ENCODE peak calls at places on chromosomes 3 and 15, in four cellular contexts. One of them, this sample, is unnamed.

GRCh38 chr3:31077021-31077601 is 182.7 kb upstream of the GADL1 start:
- DNase-seq in HepG2: peak
- DNase-seq in H1: no peak
- DNase-seq in A549: peak
- DNase-seq in this sample: no peak

GRCh38 chr3:124346487-124346886 is 354.6 kb upstream of the ROPN1 start:
- DNase-seq in H1: no peak
- DNase-seq in HepG2: no peak
- DNase-seq in A549: no peak
- DNase-seq in this sample: no peak

GRCh38 chr3:8182904-8183303 is 318.7 kb upstream of the LMCD1 start:
- DNase-seq in H1: no peak
- DNase-seq in A549: no peak
- DNase-seq in HepG2: no peak
- DNase-seq in this sample: no peak

GRCh38 chr3:129461461-129462146 is 21.6 kb downstream of the IFT122 start:
- DNase-seq in HepG2: no peak
- DNase-seq in A549: no peak
- DNase-seq in H1: no peak
- DNase-seq in this sample: peak

GRCh38 chr3:12809435-12809834 is 13.0 kb downstream of the CAND2 start:
- DNase-seq in A549: no peak
- DNase-seq in H1: no peak
- DNase-seq in HepG2: no peak
- DNase-seq in this sample: no peak

GRCh38 chr3:129525341-129525968 is 3.0 kb upstream of the RHO start:
- DNase-seq in H1: no peak
- DNase-seq in HepG2: no peak
- DNase-seq in A549: no peak
- DNase-seq in this sample: no peak

GRCh38 chr3:44682182-44682896 is 30.1 kb upstream of the ZNF502 start:
- DNase-seq in A549: no peak
- DNase-seq in HepG2: no peak
- DNase-seq in H1: no peak
- DNase-seq in this sample: no peak

GRCh38 chr3:77726509-77726908 is 686.6 kb downstream of the ROBO2 start:
- DNase-seq in HepG2: no peak
- DNase-seq in A549: no peak
- DNase-seq in H1: no peak
- DNase-seq in this sample: no peak

GRCh38 chr3:129020691-129021090 is 19.6 kb downstream of the EFCC1 start:
- DNase-seq in A549: no peak
- DNase-seq in H1: no peak
- DNase-seq in HepG2: no peak
- DNase-seq in this sample: no peak

GRCh38 chr3:57727096-57727495 is 29.0 kb upstream of the SLMAP start:
- DNase-seq in H1: no peak
- DNase-seq in A549: no peak
- DNase-seq in HepG2: no peak
- DNase-seq in this sample: peak

GRCh38 chr3:14899993-14900618 is 47.3 kb upstream of the NR2C2 start:
- DNase-seq in A549: no peak
- DNase-seq in HepG2: peak
- DNase-seq in H1: no peak
- DNase-seq in this sample: no peak

GRCh38 chr15:60704129-60704528 is 225.2 kb upstream of the ICE2 start:
- DNase-seq in A549: no peak
- DNase-seq in H1: no peak
- DNase-seq in HepG2: no peak
- DNase-seq in this sample: no peak

GRCh38 chr3:142028174-142028833 is 121.0 kb downstream of the TFDP2 start:
- DNase-seq in A549: peak
- DNase-seq in HepG2: no peak
- DNase-seq in H1: no peak
- DNase-seq in this sample: peak

GRCh38 chr3:147002721-147003120 is 397.6 kb upstream of the PLSCR5 start:
- DNase-seq in HepG2: no peak
- DNase-seq in A549: no peak
- DNase-seq in H1: no peak
- DNase-seq in this sample: no peak

GRCh38 chr3:167742338-167742737 is 6.8 kb downstream of the SERPINI1 start:
- DNase-seq in HepG2: no peak
- DNase-seq in H1: no peak
- DNase-seq in A549: no peak
- DNase-seq in this sample: no peak

GRCh38 chr3:167739190-167739589 is 3.7 kb downstream of the SERPINI1 start:
- DNase-seq in HepG2: peak
- DNase-seq in A549: no peak
- DNase-seq in H1: no peak
- DNase-seq in this sample: no peak

GRCh38 chr3:167738037-167738436 is 2.5 kb downstream of the SERPINI1 start:
- DNase-seq in HepG2: no peak
- DNase-seq in H1: no peak
- DNase-seq in A549: no peak
- DNase-seq in this sample: no peak

GRCh38 chr3:167743799-167744198 is 8.3 kb downstream of the SERPINI1 start:
- DNase-seq in H1: no peak
- DNase-seq in HepG2: no peak
- DNase-seq in A549: no peak
- DNase-seq in this sample: no peak

DNA sequence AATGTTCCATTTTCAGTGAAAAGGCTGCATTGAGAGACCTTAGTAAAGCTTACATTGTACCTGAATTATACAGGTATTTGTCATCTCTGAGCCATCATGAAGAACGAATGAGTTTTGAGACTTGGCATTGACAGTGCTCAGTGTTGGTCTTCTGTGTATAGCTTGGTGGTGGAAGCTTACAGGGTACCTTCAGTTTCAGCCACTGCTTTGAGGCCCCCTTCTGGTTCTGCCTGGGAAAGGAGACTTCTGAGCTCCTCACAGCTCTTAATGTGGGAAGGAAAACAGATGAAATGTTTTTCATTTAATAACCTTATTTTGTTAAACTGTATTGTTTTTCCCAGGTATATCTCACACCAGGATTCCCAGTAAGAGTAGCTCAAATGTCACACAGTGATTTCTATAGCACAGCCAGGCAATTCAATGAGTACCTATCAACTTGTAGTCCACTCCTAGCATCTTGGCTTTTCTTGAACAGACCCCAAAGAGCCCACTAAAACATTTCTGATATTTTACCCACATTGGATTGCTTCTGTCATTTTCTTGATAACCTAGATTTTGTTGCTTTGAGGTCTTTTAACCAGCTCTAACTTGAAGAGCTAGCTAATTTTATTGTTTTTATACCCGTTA is 5.6 kb downstream of the SERPINI1 start:
- DNase-seq in HepG2: peak
- DNase-seq in A549: peak
- DNase-seq in H1: no peak
- DNase-seq in this sample: peak
- TF ChIP-seq CHD2 in HepG2: no peak
- TF ChIP-seq CHD2 in A549: no peak
- TF ChIP-seq CHD2 in H1: no peak
- TF ChIP-seq CHD2 in this sample: no peak

GRCh38 chr3:197216914-197217313 is 81.5 kb downstream of the DLG1 start:
- DNase-seq in H1: no peak
- DNase-seq in HepG2: no peak
- DNase-seq in A549: no peak
- DNase-seq in this sample: no peak

GRCh38 chr3:197219627-197220026 is 78.8 kb downstream of the DLG1 start:
- DNase-seq in A549: no peak
- DNase-seq in HepG2: no peak
- DNase-seq in H1: no peak
- DNase-seq in this sample: no peak

GRCh38 chr3:197212290-197212689 is 86.1 kb downstream of the DLG1 start:
- DNase-seq in H1: no peak
- DNase-seq in HepG2: no peak
- DNase-seq in A549: no peak
- DNase-seq in this sample: no peak

GRCh38 chr3:197216169-197216860 is 82.1 kb downstream of the DLG1 start:
- DNase-seq in HepG2: no peak
- DNase-seq in H1: no peak
- DNase-seq in A549: peak
- DNase-seq in this sample: no peak
- TF ChIP-seq MAFK in HepG2: no peak
- TF ChIP-seq MAFK in H1: no peak
- TF ChIP-seq MAFK in A549: no peak
- TF ChIP-seq MAFK in this sample: no peak

DNA sequence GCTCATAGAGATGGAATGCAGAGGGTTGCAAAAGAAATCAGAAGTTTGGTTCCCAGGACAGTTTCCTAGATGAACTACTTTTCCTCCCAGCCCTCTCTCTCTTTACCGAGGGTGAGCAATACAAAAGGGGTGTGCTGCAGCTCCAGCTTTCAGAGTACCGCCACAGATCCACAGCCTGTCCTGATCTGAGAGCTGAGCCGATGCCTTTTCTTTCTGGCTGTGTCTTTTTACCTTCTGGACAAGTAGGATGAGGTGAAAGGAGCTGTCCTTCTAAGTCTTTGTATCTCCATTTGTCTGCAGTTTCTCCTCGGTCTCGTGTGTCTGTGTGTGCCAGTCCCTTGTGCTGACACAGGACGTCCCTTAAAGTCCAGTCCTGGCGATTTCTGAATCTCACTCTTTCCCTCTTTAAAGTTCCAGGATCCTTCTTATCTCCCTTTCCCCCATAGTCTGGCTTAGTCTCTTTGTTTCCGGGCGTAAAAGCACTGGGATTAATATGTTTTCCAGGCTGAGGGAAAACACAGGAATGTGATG is 545 bp downstream of the CCDC80 start:
- DNase-seq in H1: no peak
- DNase-seq in HepG2: no peak
- DNase-seq in A549: peak
- DNase-seq in this sample: no peak
- TF ChIP-seq CHD2 in H1: no peak
- TF ChIP-seq CHD2 in HepG2: no peak
- TF ChIP-seq CHD2 in A549: no peak
- TF ChIP-seq CHD2 in this sample: no peak

GRCh38 chr3:89278305-89278704 is 170.9 kb downstream of the EPHA3 start:
- DNase-seq in A549: no peak
- DNase-seq in HepG2: peak
- DNase-seq in H1: peak
- DNase-seq in this sample: no peak
- TF ChIP-seq MAFK in A549: no peak
- TF ChIP-seq MAFK in HepG2: no peak
- TF ChIP-seq MAFK in H1: no peak
- TF ChIP-seq MAFK in this sample: no peak

DNA sequence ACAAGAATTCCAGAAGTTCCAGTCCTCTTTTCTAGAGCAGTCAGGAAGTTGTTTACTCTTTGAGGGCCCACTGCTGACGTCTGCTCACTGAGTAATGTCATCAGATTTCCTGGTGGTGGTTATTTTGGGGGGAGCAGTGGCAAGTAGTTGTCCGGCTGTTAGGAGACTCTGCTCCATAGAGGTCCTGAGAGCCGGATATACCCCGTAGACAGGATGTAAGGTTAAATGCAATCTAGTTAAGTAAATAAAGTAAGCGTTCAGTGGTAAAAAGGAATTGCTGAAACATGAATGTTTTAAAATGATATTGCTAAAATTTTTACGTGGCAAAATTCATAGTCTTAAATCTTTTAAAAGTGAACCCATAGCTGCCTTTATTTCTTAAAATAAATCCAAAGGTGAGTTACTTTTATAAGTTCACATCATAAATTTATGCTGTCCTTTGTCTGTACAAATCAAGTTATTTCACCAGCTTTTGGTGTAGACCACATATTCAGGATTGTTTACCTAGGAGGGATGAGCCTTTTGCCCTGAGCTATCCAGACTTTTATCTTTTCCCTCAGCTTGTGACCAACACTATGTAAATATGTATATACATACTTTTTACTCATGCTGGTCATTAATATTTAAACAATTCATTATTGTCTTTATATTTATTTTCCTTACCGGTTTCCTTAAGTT is 65.8 kb downstream of the PDE8A start:
- DNase-seq in H1: no peak
- DNase-seq in HepG2: peak
- DNase-seq in A549: peak
- DNase-seq in this sample: no peak
- TF ChIP-seq CHD2 in H1: no peak
- TF ChIP-seq CHD2 in HepG2: no peak
- TF ChIP-seq CHD2 in A549: peak
- TF ChIP-seq CHD2 in this sample: no peak